ENCODE peak calls at places on chromosomes 1 and 21, in four cellular contexts. R, Z, J and S are unnamed samples.

GRCh38 chr1:91777196-91777595 is 108.8 kb downstream of the TGFBR3 start:
- DNase-seq in R (no peak), Z (no peak), J (no peak), S (no peak)

GRCh38 chr1:231632119-231632518 is 5.5 kb downstream of the DISC1 start:
- DNase-seq in R (no peak), Z (no peak), J (no peak), S (no peak)

GRCh38 chr1:93519196-93519825 is 71.4 kb downstream of the FNBP1L start:
- DNase-seq in R (no peak), Z (peak), J (no peak), S (no peak)

GRCh38 chr21:44926364-44927101 is 5.8 kb upstream of the ITGB2 start:
- DNase-seq in R (no peak), Z (peak), J (no peak), S (no peak)

GRCh38 chr1:29362764-29363163 is 126.4 kb downstream of the PTPRU start:
- DNase-seq in R (no peak), Z (no peak), J (no peak), S (no peak)

GRCh38 chr1:219582310-219582709 is 30.6 kb downstream of the ZC3H11B start:
- DNase-seq in R (no peak), Z (peak), J (no peak), S (no peak)

GRCh38 chr1:15303912-15304311 is 56.9 kb downstream of the FHAD1 start:
- DNase-seq in R (no peak), Z (no peak), J (no peak), S (no peak)

GRCh38 chr1:200302893-200303250 is 107.0 kb downstream of the ZNF281 start:
- DNase-seq in R (peak), Z (peak), J (no peak), S (peak)

GRCh38 chr1:26858891-26859630 is 3.9 kb upstream of the SFN start:
- DNase-seq in R (no peak), Z (no peak), J (no peak), S (no peak)

GRCh38 chr1:228369608-228370438 is 36.8 kb downstream of the TRIM11 start:
- DNase-seq in R (no peak), Z (no peak), J (peak), S (no peak)

GRCh38 chr1:185846672-185847440 is 112.7 kb downstream of the HMCN1 start:
- DNase-seq in R (no peak), Z (peak), J (no peak), S (no peak)

GRCh38 chr1:23020731-23021130 is 1.5 kb downstream of the KDM1A start:
- DNase-seq in R (no peak), Z (no peak), J (no peak), S (no peak)

GRCh38 chr1:218390625-218391024 is 45.5 kb downstream of the TGFB2 start:
- DNase-seq in R (no peak), Z (no peak), J (no peak), S (no peak)

GRCh38 chr1:154350383-154350782 is 25.1 kb downstream of the ATP8B2 start:
- DNase-seq in R (no peak), Z (no peak), J (no peak), S (no peak)

GRCh38 chr1:154346276-154346914 is 21.1 kb downstream of the ATP8B2 start:
- DNase-seq in R (no peak), Z (no peak), J (no peak), S (no peak)

GRCh38 chr1:154349121-154349520 is 23.8 kb downstream of the ATP8B2 start:
- DNase-seq in R (no peak), Z (no peak), J (no peak), S (no peak)

GRCh38 chr1:154347961-154348360 is 22.6 kb downstream of the ATP8B2 start:
- DNase-seq in R (no peak), Z (no peak), J (no peak), S (no peak)

DNA sequence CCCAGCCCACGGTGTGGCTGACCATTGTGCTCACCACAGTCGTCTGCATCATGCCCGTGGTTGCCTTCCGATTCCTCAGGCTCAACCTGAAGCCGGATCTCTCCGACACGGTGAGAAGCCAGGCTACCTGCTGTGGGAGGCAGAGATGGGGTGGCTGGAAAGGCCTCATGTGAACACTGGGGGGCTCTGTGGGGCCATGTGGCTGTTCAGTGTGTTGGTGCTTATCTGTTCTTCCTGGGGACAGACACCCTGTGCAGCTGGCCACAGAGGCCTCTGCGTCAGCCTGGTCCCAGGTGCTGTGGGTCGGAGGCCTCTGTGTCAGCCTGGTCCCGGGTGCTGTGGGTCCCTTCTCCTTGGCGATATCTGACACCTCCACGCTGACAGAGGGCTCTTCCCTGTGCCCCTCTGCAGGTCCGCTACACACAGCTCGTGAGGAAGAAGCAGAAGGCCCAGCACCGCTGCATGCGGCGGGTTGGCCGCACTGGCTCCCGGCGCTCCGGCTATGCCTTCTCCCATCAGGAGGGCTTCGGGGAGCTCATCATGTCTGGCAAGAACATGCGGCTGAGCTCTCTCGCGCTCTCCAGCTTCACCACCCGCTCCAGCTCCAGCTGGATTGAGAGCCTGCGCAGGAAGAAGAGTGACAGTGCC is 23.2 kb downstream of the ATP8B2 start:
- DNase-seq in R (no peak), Z (no peak), J (no peak), S (no peak)
- TF ChIP-seq CTCF in R (no peak), Z (no peak), J (no peak), S (no peak)

DNA sequence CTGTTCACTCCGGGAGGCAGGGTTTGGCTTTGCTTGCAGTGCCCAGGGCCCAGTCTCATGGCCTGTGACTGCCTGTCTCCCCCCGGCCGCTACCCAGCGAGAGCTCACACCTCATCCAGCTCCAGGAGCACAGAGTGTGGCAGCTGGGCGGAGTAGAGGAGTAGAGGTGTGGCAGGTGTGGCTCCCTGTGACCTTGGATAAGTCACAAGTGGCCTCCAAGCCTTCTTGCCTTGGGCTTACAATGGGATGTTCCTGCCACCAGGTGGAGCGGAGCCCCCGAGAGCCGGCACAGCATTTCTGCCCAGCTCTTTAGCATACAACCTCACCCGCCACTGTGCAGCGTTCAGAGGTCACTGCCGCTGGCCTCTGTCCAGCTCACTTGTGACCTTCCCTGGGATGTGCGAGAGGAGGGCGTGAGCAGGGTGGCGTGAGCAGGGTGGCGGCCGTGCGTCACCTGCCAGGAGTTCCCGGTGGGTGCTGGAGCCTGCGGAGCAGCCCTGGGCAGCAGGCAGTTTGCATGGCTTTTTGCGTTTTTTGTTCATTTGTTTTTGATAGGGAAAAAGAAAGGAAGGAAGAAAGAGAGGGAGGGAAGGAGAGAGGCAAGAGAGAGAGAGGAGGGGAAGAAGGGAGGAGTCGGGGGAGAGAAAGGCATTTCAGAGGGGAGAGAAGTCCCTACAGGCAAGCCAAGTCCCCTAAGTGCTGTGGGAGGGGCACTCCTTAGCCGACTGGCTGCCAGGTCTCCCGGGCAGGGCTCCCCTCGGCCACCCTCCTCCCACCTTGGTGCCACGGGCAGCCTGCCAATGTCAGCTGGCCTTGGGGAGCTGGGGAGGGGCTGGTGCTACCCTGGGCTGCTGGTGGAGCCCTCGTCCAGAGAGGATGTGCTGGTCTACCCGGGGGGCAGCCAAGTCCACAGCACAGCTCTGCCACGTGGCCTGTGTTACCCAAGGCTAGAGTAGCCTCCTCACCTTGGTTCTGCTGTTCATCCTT is 42.6 kb downstream of the CRYAA start:
- DNase-seq in R (peak), Z (no peak), J (no peak), S (no peak)
- TF ChIP-seq CTCF in R (peak), Z (no peak), J (no peak), S (no peak)

DNA sequence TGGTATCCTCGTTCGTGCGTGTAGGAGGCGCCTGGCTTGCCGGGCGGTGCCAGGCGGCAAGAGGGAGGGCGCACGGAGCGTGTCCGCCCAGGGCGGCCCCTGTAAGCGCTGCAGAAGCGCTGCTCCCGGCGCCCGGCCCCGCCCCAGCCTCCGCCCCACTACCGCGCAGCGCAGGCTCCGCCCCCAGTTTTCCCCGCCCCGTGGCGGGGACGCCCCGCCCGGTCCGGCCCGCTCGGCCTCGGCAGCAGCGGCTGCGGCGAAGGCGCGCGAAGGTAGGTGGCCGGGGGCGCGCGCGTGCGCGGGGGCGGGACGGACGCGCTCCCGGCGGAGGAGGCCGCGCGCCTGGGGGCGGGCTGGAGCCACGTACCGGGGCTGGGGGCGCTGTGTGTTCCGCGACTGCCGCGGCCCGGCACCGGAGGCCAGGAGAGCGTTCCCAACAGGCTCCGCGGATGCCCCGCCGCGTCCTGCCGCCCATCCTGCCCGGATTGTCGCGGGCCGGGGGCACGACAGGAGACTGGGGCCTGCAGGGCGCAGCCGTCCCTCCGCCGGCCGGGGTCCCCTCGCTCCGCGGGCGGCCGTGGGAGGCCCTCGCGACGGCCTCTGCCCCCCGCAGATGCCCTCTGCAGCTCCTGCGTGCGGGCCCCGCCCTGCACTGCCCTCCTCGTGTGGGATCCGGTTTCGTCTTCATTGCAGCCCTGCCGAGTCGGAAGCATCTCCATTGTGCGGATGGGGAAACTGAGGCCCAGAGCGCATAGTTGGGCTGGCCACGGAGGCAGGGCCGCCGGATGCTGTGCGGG is 7.7 kb upstream of the CROCC start:
- DNase-seq in R (peak), Z (peak), J (peak), S (peak)
- TF ChIP-seq CTCF in R (no peak), Z (no peak), J (no peak), S (no peak)

DNA sequence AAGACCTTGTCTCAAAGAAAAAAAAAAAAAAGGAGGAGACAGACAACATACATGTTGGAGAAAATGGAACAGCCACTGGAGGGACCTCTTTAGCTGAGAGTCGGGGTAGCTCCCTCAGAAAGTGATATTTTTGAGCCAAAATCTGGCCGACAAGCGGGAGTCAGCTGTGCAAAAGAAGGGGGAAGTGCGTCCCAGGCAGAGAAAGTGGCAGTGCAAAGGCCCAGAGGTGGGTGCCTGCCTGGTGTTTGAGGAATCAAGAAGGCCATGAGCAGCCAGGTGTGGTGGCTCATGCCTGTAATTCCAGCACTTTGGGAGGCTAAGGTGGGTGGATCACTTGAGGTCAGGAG is 6.1 kb upstream of the CROCC start:
- DNase-seq in R (no peak), Z (peak), J (no peak), S (no peak)
- TF ChIP-seq CTCF in R (no peak), Z (peak), J (no peak), S (no peak)

GRCh38 chr1:5565281-5565680 is 426.9 kb downstream of the NPHP4 start:
- DNase-seq in R (no peak), Z (no peak), J (no peak), S (no peak)
- TF ChIP-seq CTCF in R (no peak), Z (no peak), J (no peak), S (no peak)

GRCh38 chr1:8740034-8740449 is 77.4 kb downstream of the RERE start:
- DNase-seq in R (no peak), Z (peak), J (no peak), S (no peak)

GRCh38 chr1:8736927-8737326 is 80.5 kb downstream of the RERE start:
- DNase-seq in R (no peak), Z (no peak), J (no peak), S (no peak)

GRCh38 chr1:8742022-8742924 is 75.2 kb downstream of the RERE start:
- DNase-seq in R (no peak), Z (no peak), J (no peak), S (no peak)

GRCh38 chr1:8733463-8733862 is 84.0 kb downstream of the RERE start:
- DNase-seq in R (no peak), Z (no peak), J (no peak), S (no peak)

DNA sequence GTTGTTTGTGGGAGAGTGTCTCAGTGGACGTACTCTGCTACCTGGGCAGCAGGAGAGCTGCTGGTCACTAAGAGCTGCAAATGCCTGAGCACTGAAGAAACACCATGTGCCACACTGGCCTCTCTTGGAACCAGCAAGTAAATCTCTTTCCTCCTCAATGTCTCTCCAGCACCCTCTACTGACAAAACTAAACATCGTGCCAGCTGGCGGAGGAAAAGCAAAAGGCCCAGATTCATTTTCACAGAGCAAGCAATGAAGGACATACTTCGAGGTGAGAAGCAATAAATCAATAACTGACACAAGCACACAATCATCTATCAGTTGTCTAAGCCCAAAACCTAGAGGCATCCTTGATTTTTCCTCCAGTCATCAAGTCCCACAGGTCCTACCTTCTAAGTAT is 78.1 kb downstream of the RERE start:
- DNase-seq in R (no peak), Z (no peak), J (no peak), S (peak)
- TF ChIP-seq CTCF in R (no peak), Z (no peak), J (no peak), S (no peak)

GRCh38 chr1:209556159-209556690 is 27.3 kb upstream of the CAMK1G start:
- DNase-seq in R (no peak), Z (no peak), J (no peak), S (no peak)

GRCh38 chr1:209552406-209553264 is 30.9 kb upstream of the CAMK1G start:
- DNase-seq in R (no peak), Z (peak), J (no peak), S (no peak)

GRCh38 chr1:209557216-209557615 is 26.3 kb upstream of the CAMK1G start:
- DNase-seq in R (no peak), Z (no peak), J (no peak), S (no peak)

GRCh38 chr1:209550519-209550918 is 33.0 kb upstream of the CAMK1G start:
- DNase-seq in R (no peak), Z (no peak), J (no peak), S (no peak)

GRCh38 chr1:209554761-209555611 is 28.5 kb upstream of the CAMK1G start:
- DNase-seq in R (no peak), Z (no peak), J (no peak), S (no peak)
- TF ChIP-seq CTCF in R (no peak), Z (no peak), J (no peak), S (no peak)

DNA sequence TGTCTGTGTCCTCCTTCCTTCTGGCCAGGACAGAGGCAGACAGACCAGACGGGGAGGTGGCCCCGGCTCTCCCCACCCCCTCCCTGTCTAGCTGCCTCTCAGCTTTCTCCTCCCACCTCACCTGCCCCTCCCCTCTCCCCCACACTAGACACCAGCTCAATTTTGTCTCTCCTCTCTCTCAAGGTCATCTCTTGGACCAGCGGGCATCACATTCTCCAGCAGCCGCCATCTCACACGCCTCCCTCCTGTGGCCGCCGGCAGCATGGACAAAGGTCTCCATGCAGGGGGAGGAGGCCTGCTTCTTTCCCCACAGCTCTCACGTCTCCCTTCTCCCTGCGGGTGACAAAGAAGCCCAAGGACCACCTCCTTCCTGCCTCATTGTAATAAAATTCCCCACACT is 14.5 kb downstream of the OPTC start:
- DNase-seq in R (peak), Z (no peak), J (no peak), S (no peak)
- TF ChIP-seq CTCF in R (no peak), Z (no peak), J (no peak), S (no peak)